ENCODE peak calls at places on chromosomes 3 and 15, in nine cellular contexts. E is neural crest cell, F is fibroblast of pulmonary artery, D is astrocyte of the spinal cord, X is progenitor cell of endocrine pancreas, V is spleen, T is B cell, J is psoas muscle, M is upper lobe of right lung. U is an unnamed sample.

GRCh38 chr15:69421498-69421897 is 7.3 kb downstream of the KIF23 start:
- DNase-seq in E (no peak), F (no peak), D (peak; percentile 55), X (no peak), V (no peak), T (no peak), J (no peak), M (no peak), U (no peak)

GRCh38 chr3:111582114-111582461 is 13.1 kb downstream of the ZBED2 start:
- DNase-seq in E (no peak), F (peak; percentile 73), D (peak; percentile 89), X (no peak), V (no peak), T (no peak), J (no peak), M (no peak), U (no peak)

GRCh38 chr15:89088605-89089315 is 504 bp downstream of the ABHD2 start:
- DNase-seq in E (no peak), F (no peak), D (no peak), X (peak; percentile 14), V (peak; percentile 89), T (no peak), J (peak; percentile 87), M (peak; percentile 76), U (peak; percentile 65)

GRCh38 chr3:148643389-148643840 is 54.3 kb upstream of the AGTR1 start:
- DNase-seq in E (no peak), F (peak; percentile 72), D (peak; percentile 75), X (no peak), V (no peak), T (no peak), J (no peak), M (no peak), U (no peak)

GRCh38 chr3:45693941-45694521 is 4.8 kb downstream of the SACM1L start:
- DNase-seq in E (no peak), F (no peak), D (no peak), X (no peak), V (no peak), T (no peak), J (no peak), M (no peak), U (no peak)

GRCh38 chr3:197362086-197362485 is 63.7 kb upstream of the DLG1 start:
- DNase-seq in E (no peak), F (no peak), D (no peak), X (no peak), V (no peak), T (no peak), J (no peak), M (no peak), U (no peak)

GRCh38 chr3:132279030-132279429 is 38.2 kb upstream of the ACP3 start:
- DNase-seq in E (no peak), F (no peak), D (no peak), X (no peak), V (no peak), T (no peak), J (no peak), M (no peak), U (no peak)

GRCh38 chr3:49021813-49022720 is at the start of gene NDUFAF3:
- DNase-seq in E (peak; percentile 96), F (peak; percentile 95), D (peak; percentile 95), X (peak; percentile 96), V (peak; percentile 99), T (peak; percentile 93), J (peak; percentile 98), M (peak; percentile 98), U (peak; percentile 98)

GRCh38 chr3:94179059-94179458 is 116.2 kb downstream of the NSUN3 start:
- DNase-seq in E (no peak), F (no peak), D (no peak), X (no peak), V (no peak), T (no peak), J (no peak), M (no peak), U (no peak)

GRCh38 chr3:126424039-126424717 is 29.5 kb downstream of the CFAP100 start:
- DNase-seq in E (no peak), F (no peak), D (no peak), X (no peak), V (peak; percentile 55), T (no peak), J (no peak), M (no peak), U (no peak)

GRCh38 chr3:168517514-168518071 is 421.9 kb upstream of the GOLIM4 start:
- DNase-seq in E (no peak), F (no peak), D (peak; percentile 13), X (no peak), V (no peak), T (no peak), J (no peak), M (no peak), U (no peak)

DNA sequence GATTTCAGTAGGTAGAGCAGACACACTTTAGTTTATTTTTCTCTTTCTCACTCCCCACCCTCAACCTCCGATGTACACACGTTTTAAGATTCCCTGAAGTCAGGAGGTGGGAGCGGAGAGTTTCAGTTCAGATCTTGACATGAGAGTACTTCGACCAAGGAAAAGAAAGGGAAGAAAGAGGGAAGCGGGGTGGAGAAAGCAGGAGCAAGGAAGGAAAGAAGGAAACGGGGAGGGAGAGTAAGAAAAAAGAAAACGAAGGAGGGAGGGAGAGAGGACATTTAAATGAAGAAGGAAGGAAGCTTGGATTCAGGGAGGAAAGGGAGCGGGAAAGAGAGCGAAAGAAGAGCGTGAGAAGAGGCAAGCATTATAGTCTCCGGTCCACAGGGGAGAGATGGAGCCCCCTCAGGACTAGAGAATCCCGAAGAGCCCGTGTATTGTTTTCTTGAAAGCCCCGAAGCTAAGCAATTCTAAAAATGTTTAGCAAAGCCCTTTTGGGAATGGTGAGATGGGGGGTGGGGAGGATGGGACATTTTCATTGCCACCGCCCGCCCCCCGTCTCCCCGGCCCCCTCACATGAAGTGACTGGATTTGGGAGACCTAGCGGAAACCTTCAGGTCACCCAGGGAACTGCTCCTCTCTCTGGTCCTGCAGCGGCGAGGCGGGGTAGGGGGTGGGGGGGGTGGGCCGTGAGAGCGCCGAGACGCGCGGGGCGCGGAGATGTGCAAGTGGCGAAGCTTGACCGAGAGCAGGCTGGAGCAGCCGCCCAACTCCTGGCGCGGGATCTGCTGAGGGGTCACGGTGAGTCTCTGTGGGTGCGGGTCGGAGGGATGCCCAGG is 942 bp upstream of the MME start:
- DNase-seq in E (no peak), F (peak; percentile 70), D (no peak), X (no peak), V (no peak), T (peak; percentile 46), J (no peak), M (no peak), U (no peak)
- TF ChIP-seq CTCF in E (peak; percentile 35), F (no peak), D (no peak), X (peak; percentile 24), V (no peak), T (no peak), J (no peak), M (no peak), U (no peak)

DNA sequence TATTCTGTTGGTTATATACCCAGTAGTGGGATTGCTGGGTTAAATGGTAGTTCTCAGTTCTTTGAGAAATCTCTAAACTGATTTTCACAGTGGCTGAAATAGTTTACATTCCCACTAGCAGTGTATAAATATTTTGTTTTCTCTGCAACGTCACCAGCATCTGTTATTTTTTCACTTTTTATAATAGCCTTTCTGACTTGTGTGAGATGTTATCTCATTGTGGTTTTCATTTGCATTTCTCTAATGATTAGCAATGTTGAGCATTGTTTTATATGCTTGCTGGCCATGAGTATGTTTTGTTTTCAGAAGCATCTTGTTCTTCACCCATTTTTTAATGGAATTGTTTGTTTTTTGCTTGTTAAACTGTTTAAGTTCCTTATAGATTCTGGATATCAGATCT is 612.7 kb upstream of the SGO1 start:
- DNase-seq in E (no peak), F (no peak), D (no peak), X (no peak), V (no peak), T (no peak), J (no peak), M (no peak), U (no peak)
- TF ChIP-seq CTCF in E (no peak), F (no peak), D (no peak), X (no peak), V (no peak), T (no peak), J (no peak), M (no peak), U (no peak)

GRCh38 chr3:104145164-104145563 is 1221.5 kb upstream of the ALCAM start:
- DNase-seq in E (no peak), F (no peak), D (no peak), X (no peak), V (no peak), T (no peak), J (no peak), M (no peak), U (no peak)

GRCh38 chr3:104150724-104151123 is 1216.0 kb upstream of the ALCAM start:
- DNase-seq in E (no peak), F (no peak), D (no peak), X (no peak), V (no peak), T (no peak), J (no peak), M (no peak), U (no peak)

GRCh38 chr3:104149154-104149553 is 1217.6 kb upstream of the ALCAM start:
- DNase-seq in E (no peak), F (no peak), D (no peak), X (no peak), V (no peak), T (no peak), J (no peak), M (no peak), U (no peak)
- TF ChIP-seq CTCF in E (no peak), F (no peak), D (no peak), X (no peak), V (no peak), T (no peak), J (no peak), M (no peak), U (no peak)

GRCh38 chr3:172201136-172201989 is 162.0 kb downstream of the FNDC3B start:
- DNase-seq in E (no peak), F (peak; percentile 94), D (peak; percentile 96), X (no peak), V (peak; percentile 75), T (no peak), J (peak; percentile 86), M (peak; percentile 69), U (no peak)

GRCh38 chr3:172199850-172200369 is 160.5 kb downstream of the FNDC3B start:
- DNase-seq in E (no peak), F (no peak), D (no peak), X (no peak), V (no peak), T (no peak), J (no peak), M (no peak), U (no peak)

GRCh38 chr3:172202797-172203196 is 163.4 kb downstream of the FNDC3B start:
- DNase-seq in E (no peak), F (no peak), D (no peak), X (no peak), V (no peak), T (no peak), J (no peak), M (no peak), U (no peak)

GRCh38 chr3:172203522-172204258 is 164.3 kb downstream of the FNDC3B start:
- DNase-seq in E (peak; percentile 17), F (no peak), D (peak; percentile 57), X (no peak), V (no peak), T (no peak), J (no peak), M (no peak), U (no peak)

GRCh38 chr3:172201990-172202318 is 162.6 kb downstream of the FNDC3B start:
- DNase-seq in E (no peak), F (peak; percentile 96), D (peak; percentile 87), X (no peak), V (no peak), T (no peak), J (no peak), M (no peak), U (no peak)
- TF ChIP-seq CTCF in E (no peak), F (no peak), D (no peak), X (no peak), V (no peak), T (no peak), J (no peak), M (peak; percentile 12), U (no peak)